ENCODE peak calls at places on chromosomes 1 and 21, in five cellular contexts. S is CD8-positive, alpha-beta T cell; O is nephron progenitor cell; Y is foreskin fibroblast; N is CD4-positive, alpha-beta T cell. T is an unnamed sample.

GRCh38 chr1:77832889-77833288 is 53.4 kb downstream of the MIGA1 start:
- DNase-seq in S (no peak), O (no peak), Y (peak), N (no peak), T (no peak)

GRCh38 chr21:28789571-28789970 is 203.1 kb downstream of the LTN1 start:
- DNase-seq in S (no peak), O (no peak), Y (no peak), N (no peak), T (no peak)

GRCh38 chr21:35529141-35529863 is 480.2 kb upstream of the RUNX1 start:
- DNase-seq in S (no peak), O (no peak), Y (no peak), N (peak), T (no peak)

GRCh38 chr1:108692724-108693655 is 880 bp downstream of the PRPF38B start:
- DNase-seq in S (peak), O (peak), Y (peak), N (peak), T (no peak)

GRCh38 chr1:41045740-41046139 is 24.2 kb upstream of the SLFNL1 start:
- DNase-seq in S (no peak), O (no peak), Y (peak), N (no peak), T (no peak)

GRCh38 chr21:35925497-35925896 is 134.8 kb downstream of the SETD4 start:
- DNase-seq in S (no peak), O (peak), Y (no peak), N (no peak), T (no peak)

GRCh38 chr1:93000291-93000690 is 39.0 kb upstream of the DIPK1A start:
- DNase-seq in S (no peak), O (peak), Y (no peak), N (no peak), T (no peak)

GRCh38 chr1:41673355-41673754 is 188.9 kb upstream of the EDN2 start:
- DNase-seq in S (peak), O (no peak), Y (no peak), N (peak), T (no peak)

GRCh38 chr21:33132054-33132453 is 62.1 kb downstream of the OLIG1 start:
- DNase-seq in S (no peak), O (no peak), Y (no peak), N (no peak), T (no peak)

GRCh38 chr1:219533280-219533679 is 79.6 kb downstream of the ZC3H11B start:
- DNase-seq in S (no peak), O (no peak), Y (no peak), N (no peak), T (no peak)

GRCh38 chr1:90704817-90705216 is 12.3 kb downstream of the BARHL2 start:
- DNase-seq in S (no peak), O (no peak), Y (no peak), N (no peak), T (no peak)

GRCh38 chr1:233114159-233114558 is 163.7 kb downstream of the NTPCR start:
- DNase-seq in S (no peak), O (no peak), Y (peak), N (no peak), T (no peak)

GRCh38 chr1:16245476-16246196 is 8.7 kb upstream of the CPLANE2 start:
- DNase-seq in S (no peak), O (no peak), Y (no peak), N (no peak), T (no peak)

GRCh38 chr1:12594490-12594889 is 23.5 kb downstream of the DHRS3 start:
- DNase-seq in S (no peak), O (no peak), Y (no peak), N (no peak), T (no peak)
- TF ChIP-seq CTCF in S (no peak), O (no peak), Y (no peak), N (no peak), T (no peak)

GRCh38 chr1:234148350-234148749 is 224.9 kb upstream of the COA6 start:
- DNase-seq in S (no peak), O (no peak), Y (no peak), N (no peak), T (no peak)

GRCh38 chr1:234149217-234149616 is 224.0 kb upstream of the COA6 start:
- DNase-seq in S (no peak), O (no peak), Y (no peak), N (no peak), T (no peak)

GRCh38 chr1:234154320-234155251 is 218.7 kb upstream of the COA6 start:
- DNase-seq in S (no peak), O (peak), Y (peak), N (no peak), T (no peak)

GRCh38 chr1:234148816-234149215 is 224.4 kb upstream of the COA6 start:
- DNase-seq in S (no peak), O (no peak), Y (no peak), N (no peak), T (no peak)

DNA sequence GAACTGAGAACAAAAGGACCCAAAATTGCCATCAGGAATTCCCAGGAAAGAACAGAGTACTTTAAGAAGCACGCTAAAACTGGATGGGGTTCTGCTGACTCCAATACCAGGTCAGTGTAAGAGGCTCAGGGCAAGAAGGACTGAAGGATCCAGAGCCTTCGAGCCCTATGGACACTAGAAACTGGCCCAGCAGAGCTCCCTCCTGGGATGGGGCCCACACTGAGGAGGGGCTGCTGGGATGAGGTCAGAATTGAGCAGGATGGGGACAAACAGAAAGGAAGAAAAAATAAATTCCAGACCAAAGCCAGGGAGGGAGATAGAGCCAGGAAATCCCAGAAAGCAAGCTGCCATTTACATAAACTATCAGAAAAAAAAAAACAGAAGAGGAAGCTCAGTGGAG is 222.4 kb upstream of the COA6 start:
- DNase-seq in S (no peak), O (no peak), Y (no peak), N (no peak), T (no peak)
- TF ChIP-seq CTCF in S (no peak), O (no peak), Y (no peak), N (no peak), T (no peak)

DNA sequence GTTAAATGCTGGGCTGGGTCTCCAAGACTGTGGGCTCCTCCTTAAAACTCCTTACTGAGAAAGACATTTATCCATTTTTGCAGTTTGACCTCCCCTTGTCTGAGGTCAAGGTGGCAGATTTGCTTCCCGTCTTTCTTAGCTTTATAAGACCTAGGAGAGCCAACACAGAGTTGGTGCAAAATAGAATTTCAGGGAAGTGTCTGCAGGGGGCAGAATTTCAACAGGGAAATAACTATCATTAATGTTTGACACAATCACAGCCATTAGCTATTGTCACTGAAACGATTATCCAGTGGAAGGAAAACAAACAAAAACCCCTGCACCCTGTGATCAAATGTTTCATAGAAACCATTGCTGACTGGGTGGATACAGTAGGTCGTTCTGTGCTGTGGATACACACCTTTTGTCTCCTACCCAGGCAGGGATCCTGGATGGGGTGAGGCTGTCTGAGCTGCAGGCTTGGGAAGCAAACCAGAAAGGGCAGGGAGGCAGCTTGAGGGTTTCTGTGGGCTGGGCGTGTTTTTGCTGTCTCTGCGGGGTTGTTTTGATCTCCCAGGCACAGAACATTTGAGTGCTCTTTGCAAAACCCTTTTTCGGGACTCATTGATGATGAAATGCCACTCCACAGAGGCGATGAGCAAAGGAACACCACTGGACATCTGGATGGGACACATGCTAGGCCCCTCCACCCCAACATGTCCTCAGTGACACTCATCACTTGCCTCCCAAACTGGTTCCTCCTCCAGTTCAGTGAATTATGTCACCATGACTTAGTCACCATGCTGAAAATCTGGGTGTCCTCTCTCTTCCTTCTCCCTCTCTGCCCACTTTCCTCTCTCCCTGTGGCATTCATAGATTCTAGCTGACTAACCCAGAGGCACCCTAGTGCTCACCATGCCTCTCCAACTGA is 94.2 kb upstream of the SERBP1 start:
- DNase-seq in S (no peak), O (no peak), Y (peak), N (no peak), T (no peak)
- TF ChIP-seq CTCF in S (no peak), O (no peak), Y (peak), N (no peak), T (peak)

DNA sequence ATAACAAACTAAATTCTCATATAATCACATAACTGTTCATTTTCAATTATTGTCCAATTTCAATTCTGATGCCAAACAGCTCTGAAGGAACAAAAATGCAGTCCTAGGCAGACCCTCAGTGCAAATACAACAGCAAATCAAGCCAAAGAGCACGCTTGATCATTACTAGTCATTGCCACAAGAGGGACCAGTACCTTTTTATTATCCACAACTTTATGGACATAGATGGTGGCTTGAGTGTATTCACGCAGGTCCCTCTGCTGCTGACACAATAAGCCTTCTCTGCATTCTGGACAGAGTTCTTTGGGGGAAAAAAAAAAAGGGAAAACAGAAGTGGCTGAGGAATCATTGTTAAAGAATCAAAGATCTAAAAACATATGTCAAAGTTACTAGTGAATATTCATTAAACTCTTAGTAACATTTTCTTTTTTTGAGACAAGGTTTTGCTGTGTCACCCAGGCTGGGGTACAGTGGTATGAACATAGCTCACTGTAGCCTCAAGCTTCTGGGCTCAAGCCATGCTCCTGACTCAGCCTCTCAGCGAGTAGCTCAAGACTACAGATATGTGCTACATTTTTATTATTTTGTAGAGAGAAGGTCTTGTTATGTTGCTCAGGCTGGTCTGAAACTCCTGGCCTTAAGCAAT is 34.3 kb upstream of the RAP1GAP start:
- DNase-seq in S (no peak), O (no peak), Y (peak), N (no peak), T (no peak)
- TF ChIP-seq CTCF in S (no peak), O (peak), Y (peak), N (no peak), T (peak)

GRCh38 chr1:101993703-101994102 is 3.0 kb downstream of the OLFM3 start:
- DNase-seq in S (no peak), O (no peak), Y (no peak), N (no peak), T (no peak)
- TF ChIP-seq CTCF in S (no peak), O (no peak), Y (no peak), N (no peak), T (no peak)

GRCh38 chr1:25083481-25084345 is 148.6 kb downstream of the SYF2 start:
- DNase-seq in S (no peak), O (no peak), Y (no peak), N (no peak), T (no peak)

GRCh38 chr1:25084407-25084806 is 147.9 kb downstream of the SYF2 start:
- DNase-seq in S (no peak), O (no peak), Y (no peak), N (no peak), T (no peak)

GRCh38 chr1:25088946-25089345 is 143.4 kb downstream of the SYF2 start:
- DNase-seq in S (no peak), O (no peak), Y (no peak), N (no peak), T (no peak)

GRCh38 chr1:25088180-25088701 is 144.1 kb downstream of the SYF2 start:
- DNase-seq in S (no peak), O (no peak), Y (no peak), N (no peak), T (no peak)

GRCh38 chr1:25086518-25087079 is 145.7 kb downstream of the SYF2 start:
- DNase-seq in S (no peak), O (no peak), Y (no peak), N (no peak), T (no peak)
- TF ChIP-seq CTCF in S (no peak), O (no peak), Y (no peak), N (no peak), T (no peak)

DNA sequence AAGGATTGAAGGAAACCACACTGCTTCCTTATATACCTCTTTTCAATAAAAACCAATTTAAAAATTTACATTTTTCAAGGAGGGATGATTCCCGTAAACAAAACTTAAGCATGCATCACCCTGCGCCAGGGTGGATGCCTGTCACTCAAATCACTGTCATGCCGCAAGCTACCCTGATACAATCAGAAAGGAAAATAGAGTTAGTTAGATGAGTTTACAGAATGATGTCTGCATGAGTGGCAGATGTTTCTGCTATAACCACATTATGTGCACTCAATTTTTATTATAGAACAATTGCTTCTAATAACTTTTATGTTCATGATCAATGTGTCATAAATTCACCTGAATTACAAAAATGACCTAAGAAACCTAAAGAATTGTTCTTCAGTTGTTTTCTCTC is 123.4 kb upstream of the ADGRL4 start:
- DNase-seq in S (no peak), O (no peak), Y (no peak), N (no peak), T (no peak)
- TF ChIP-seq CTCF in S (no peak), O (no peak), Y (no peak), N (no peak), T (no peak)

DNA sequence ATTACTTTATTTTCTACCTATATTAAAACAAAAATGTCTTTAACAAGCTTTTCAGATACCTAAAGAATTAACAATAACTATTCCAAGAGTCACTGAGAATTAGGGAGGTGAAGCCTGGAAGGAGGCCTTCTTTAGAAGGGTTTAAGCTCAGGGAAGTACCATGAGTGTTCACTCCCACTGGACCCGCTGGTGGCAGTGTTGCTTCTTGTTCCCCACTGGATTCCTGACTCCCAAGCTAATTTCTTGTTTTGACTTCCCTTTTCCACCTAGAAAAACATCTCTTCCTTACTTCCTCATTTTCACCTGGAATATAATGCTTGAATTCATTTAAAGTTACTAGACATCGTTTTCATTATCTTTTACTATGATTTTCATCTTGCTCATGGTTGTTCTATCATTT is 264.2 kb downstream of the HMCN1 start:
- DNase-seq in S (no peak), O (no peak), Y (no peak), N (no peak), T (no peak)
- TF ChIP-seq CTCF in S (no peak), O (no peak), Y (no peak), N (no peak), T (no peak)

GRCh38 chr1:166813508-166814223 is 25.6 kb upstream of the POGK start:
- DNase-seq in S (no peak), O (no peak), Y (no peak), N (no peak), T (no peak)
- TF ChIP-seq CTCF in S (no peak), O (no peak), Y (no peak), N (no peak), T (no peak)

DNA sequence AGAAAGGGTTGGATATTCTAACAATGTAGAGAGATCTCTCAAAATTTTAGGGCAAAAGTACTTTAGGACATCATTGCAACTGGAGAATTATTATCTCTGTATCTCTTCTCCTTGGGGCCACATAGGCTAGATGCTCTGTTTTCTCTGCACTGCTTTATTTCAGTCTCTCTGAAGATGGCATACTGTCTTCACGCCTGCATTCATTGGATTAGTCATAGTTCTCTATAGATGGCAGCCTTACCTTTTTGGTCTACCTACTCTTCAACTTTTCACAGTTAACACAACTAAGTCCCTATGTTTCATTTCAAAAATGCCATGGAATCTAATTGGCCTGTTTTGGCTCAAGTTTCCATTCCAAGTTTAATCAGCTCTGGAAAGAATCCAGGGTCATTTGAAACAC is 1623.3 kb upstream of the B3GALT2 start:
- DNase-seq in S (no peak), O (no peak), Y (no peak), N (no peak), T (no peak)
- TF ChIP-seq CTCF in S (no peak), O (no peak), Y (no peak), N (no peak), T (no peak)